ENCODE peak calls at places on chromosomes 11 and 22, in six cellular contexts. W, N, T, A, Q and H are unnamed samples.

GRCh38 chr22:49617866-49618688 is 209.6 kb downstream of the BRD1 start:
- DNase-seq in W (no peak), N (no peak), A (no peak), T (no peak), Q (no peak), H (no peak)

GRCh38 chr11:79708319-79708928 is 267.6 kb upstream of the TENM4 start:
- DNase-seq in N (peak), A (no peak), W (no peak), T (no peak), Q (no peak), H (peak)

GRCh38 chr11:130474637-130475400 is 26.4 kb downstream of the ADAMTS15 start:
- DNase-seq in A (peak), T (no peak), W (no peak), Q (no peak), N (no peak), H (no peak)

GRCh38 chr11:29318134-29318845 is 698.5 kb downstream of the KCNA4 start:
- DNase-seq in Q (no peak), T (no peak), W (no peak), N (peak), A (no peak), H (peak)

GRCh38 chr11:122207921-122208764 is 92.1 kb upstream of the BLID start:
- DNase-seq in A (no peak), W (no peak), T (no peak), Q (no peak), N (peak), H (peak)

GRCh38 chr11:106999203-106999602 is 19.1 kb downstream of the GUCY1A2 start:
- DNase-seq in Q (no peak), T (no peak), N (no peak), W (no peak), A (no peak), H (no peak)

GRCh38 chr22:25165785-25166184 is 33.9 kb upstream of the CRYBB3 start:
- DNase-seq in A (no peak), W (no peak), N (no peak), T (no peak), Q (no peak), H (no peak)

GRCh38 chr22:42560781-42561180 is 7.0 kb downstream of the SERHL2 start:
- DNase-seq in Q (no peak), W (no peak), N (no peak), A (no peak), T (no peak), H (peak)

GRCh38 chr11:104333977-104334376 is 170.0 kb upstream of the PDGFD start:
- DNase-seq in T (no peak), Q (no peak), N (no peak), A (no peak), W (no peak), H (no peak)

GRCh38 chr11:73566422-73566821 is 31.5 kb downstream of the FAM168A start:
- DNase-seq in W (no peak), Q (no peak), A (no peak), T (no peak), N (peak), H (peak)

GRCh38 chr11:75100314-75100713 is 3.6 kb upstream of the OR2AT4 start:
- DNase-seq in A (no peak), Q (no peak), T (no peak), N (peak), W (no peak), H (peak)

GRCh38 chr11:61020706-61021235 is 49.3 kb downstream of the CD6 start:
- DNase-seq in W (no peak), T (no peak), N (no peak), Q (no peak), A (no peak), H (no peak)

GRCh38 chr11:8281266-8281665 is 17.6 kb upstream of the LMO1 start:
- DNase-seq in N (no peak), W (no peak), T (no peak), A (no peak), Q (no peak), H (no peak)

GRCh38 chr11:47257518-47258316 is at the start of gene NR1H3:
- DNase-seq in Q (peak), T (peak), W (no peak), A (peak), N (peak), H (peak)

GRCh38 chr11:120098503-120099054 is 39.3 kb downstream of the TRIM29 start:
- DNase-seq in W (no peak), Q (no peak), N (no peak), A (no peak), T (no peak), H (no peak)

GRCh38 chr22:43183496-43184263 is 3.3 kb downstream of the TTLL12 start:
- DNase-seq in Q (no peak), A (no peak), N (peak), T (no peak), W (no peak), H (peak)

GRCh38 chr22:20551805-20552449 is 44.5 kb downstream of the MED15 start:
- DNase-seq in T (no peak), A (no peak), W (peak), N (no peak), Q (no peak), H (peak)

GRCh38 chr11:30230714-30231113 is at the start of gene FSHB:
- DNase-seq in Q (no peak), T (no peak), N (no peak), W (no peak), A (no peak), H (no peak)

GRCh38 chr22:30235687-30236170 is 10.8 kb downstream of the LIF start:
- DNase-seq in T (peak), N (peak), W (no peak), Q (no peak), A (no peak), H (peak)

GRCh38 chr11:132158091-132158490 is 787.7 kb downstream of the NTM start:
- DNase-seq in N (peak), W (no peak), Q (no peak), A (no peak), T (no peak), H (peak)

GRCh38 chr22:35821654-35822053 is 104.0 kb downstream of the APOL5 start:
- DNase-seq in N (no peak), W (no peak), A (no peak), Q (no peak), T (no peak), H (no peak)

GRCh38 chr11:35236667-35237003 is 97.7 kb downstream of the CD44 start:
- DNase-seq in N (peak), A (no peak), Q (no peak), W (no peak), T (no peak), H (peak)
- H3K4me3 ChIP-seq in N (no peak), A (no peak), Q (no peak), W (no peak), T (no peak), H (no peak)

GRCh38 chr11:501683-502287 is 5.3 kb downstream of the RNH1 start:
- DNase-seq in Q (no peak), A (no peak), T (no peak), N (no peak), W (no peak), H (no peak)
- H3K4me3 ChIP-seq in Q (no peak), A (no peak), T (no peak), N (no peak), W (peak), H (no peak)

GRCh38 chr22:46789992-46790391 is 27.5 kb downstream of the TBC1D22A start:
- DNase-seq in N (no peak), A (no peak), W (no peak), Q (no peak), T (no peak), H (no peak)

GRCh38 chr22:46793497-46793896 is 31.0 kb downstream of the TBC1D22A start:
- DNase-seq in W (no peak), T (no peak), A (no peak), Q (no peak), N (no peak), H (no peak)

GRCh38 chr22:46792841-46793261 is 30.4 kb downstream of the TBC1D22A start:
- DNase-seq in W (no peak), T (no peak), Q (no peak), N (no peak), A (no peak), H (no peak)

GRCh38 chr22:46792061-46792796 is 29.8 kb downstream of the TBC1D22A start:
- DNase-seq in W (peak), A (no peak), Q (no peak), N (no peak), T (no peak), H (no peak)

GRCh38 chr22:46791201-46791731 is 28.8 kb downstream of the TBC1D22A start:
- DNase-seq in A (peak), W (peak), T (peak), N (peak), Q (peak), H (peak)
- H3K4me3 ChIP-seq in A (no peak), W (peak), T (no peak), N (no peak), Q (no peak), H (no peak)

DNA sequence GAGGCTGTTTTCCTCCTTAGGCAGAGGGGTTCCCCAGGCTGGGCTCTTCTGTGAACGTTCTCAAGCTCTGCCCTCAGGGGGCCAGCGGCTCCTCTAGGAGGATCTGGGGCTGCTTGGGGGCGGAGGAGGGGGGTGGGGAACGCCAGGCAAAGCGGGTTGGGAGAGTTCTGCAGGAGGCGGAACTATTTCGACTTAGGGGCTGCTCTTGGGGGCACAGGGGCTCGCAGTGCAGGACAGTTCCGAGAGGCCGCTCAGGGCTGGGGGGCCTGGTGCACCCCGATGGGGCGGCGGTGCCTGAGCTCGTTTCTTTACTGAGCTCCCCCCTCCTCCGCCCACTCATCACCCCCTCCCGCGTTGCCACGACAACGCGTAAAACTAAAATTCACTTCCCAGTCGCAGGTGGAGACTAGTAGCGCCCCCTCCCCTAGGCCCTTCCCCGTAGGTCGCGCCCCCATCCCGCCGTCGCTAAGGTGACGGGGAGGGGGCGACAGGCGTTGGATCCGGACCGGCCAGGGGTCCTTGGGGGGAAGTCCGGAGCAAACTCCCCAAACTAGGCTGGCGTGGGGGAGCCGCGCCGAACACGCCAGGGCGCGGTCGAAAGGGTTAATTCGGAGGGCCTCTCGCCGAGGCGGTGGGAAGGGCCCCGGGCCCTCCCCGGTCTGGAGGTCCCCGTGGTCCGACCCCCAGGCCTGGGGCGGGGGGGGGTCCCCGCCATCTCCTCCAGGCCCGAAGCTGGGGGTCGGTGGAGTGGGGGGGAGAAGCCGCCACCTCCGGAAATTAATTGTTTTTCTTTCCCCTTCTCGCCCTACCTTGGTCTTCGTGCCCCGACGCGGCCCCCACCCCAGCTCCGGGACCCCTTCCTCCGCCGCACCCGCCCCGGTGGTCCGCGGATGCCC is 856 bp downstream of the SHANK3 start:
- DNase-seq in T (no peak), W (peak), Q (no peak), A (peak), N (no peak), H (no peak)
- H3K4me3 ChIP-seq in T (peak), W (peak), Q (peak), A (peak), N (peak), H (peak)

GRCh38 chr11:533049-533585 is 2.3 kb downstream of the HRAS start:
- DNase-seq in W (no peak), A (no peak), T (no peak), N (no peak), Q (peak), H (no peak)
- H3K4me3 ChIP-seq in W (no peak), A (no peak), T (no peak), N (no peak), Q (no peak), H (no peak)

DNA sequence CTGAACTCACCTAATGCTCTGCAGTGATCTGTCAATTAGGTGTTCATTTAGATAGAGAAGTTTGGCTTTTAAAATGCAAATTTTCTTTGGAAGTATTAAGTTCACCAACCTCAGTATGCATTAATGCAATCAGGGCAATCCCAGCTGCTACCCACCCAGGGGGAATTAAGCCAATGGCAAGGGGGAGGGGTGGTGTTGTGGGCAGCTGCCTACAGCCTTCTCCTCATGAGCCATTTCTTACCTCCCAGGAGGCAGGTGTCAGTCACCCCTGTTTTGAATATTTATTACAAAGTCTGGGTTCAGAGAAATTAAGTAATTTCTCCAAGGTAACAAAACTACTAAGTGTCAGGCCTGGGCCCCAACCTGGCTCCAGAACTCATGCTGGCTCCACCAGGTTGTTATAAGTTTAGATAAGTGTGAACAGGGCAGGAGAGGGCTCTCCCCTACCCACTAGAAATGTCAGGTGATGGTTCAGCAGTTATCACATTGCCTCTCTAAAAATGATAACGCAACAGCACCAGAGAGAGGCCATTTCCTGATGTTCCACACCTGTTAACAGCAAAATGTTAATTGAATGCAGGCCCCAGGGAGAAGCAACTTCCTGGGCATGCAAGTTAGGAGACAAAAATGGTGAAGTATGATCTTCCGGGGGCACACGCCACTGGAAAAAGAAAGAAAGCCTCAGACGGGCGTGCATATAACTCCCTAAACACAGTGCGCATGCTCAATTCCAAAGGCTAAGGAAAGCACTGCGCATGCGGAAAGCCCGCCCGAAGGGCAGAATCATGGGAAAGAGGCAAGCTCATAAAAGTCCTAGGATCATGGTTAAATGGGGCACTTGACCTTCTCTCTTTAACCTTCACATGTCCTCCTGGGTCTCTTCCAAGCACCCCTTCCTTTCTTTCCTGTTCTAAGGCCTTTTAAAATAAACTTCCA is 35.4 kb upstream of the GNAZ start:
- DNase-seq in A (no peak), N (no peak), Q (no peak), W (no peak), T (no peak), H (no peak)
- H3K4me3 ChIP-seq in A (no peak), N (no peak), Q (no peak), W (no peak), T (no peak), H (no peak)

DNA sequence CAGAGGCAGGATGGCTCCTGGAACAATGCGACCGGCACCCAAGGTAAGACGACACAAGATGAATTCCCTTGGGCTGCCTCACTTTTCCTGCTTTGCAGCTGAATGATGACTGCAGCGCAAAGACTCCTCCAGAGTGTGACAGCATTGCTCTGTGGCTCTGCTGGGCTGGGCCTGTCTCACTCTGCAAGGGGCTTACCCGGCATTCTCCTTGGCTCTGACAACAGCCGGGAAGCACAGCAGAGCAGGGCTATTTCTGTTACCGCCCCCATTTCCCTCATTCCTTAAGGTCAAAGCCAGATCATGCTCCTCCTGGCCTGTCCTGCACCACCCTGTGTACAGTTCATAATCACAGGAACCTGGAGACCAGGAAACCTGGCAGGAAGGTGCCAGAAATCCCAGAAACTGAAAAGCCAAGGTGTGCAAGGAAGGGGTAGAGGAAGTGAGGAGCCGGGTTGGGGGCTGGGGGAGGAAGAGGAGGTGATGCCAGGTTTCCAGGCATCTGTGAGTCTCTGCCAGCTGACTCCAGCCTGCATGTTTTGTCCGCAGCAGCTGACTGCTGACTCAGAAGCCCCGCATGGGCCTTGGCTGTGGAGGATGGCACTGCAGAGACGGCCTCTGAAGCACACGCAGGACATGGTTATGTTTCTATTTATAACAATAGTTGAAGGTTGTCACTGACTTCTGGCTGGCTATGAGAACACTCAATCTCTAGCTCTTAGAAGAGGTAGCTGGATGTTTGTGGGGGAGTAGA is 113.6 kb downstream of the MICAL3 start:
- DNase-seq in W (peak), Q (peak), A (peak), T (peak), N (peak), H (peak)
- H3K4me3 ChIP-seq in W (peak), Q (no peak), A (peak), T (peak), N (no peak), H (no peak)

GRCh38 chr11:118610773-118611432 is 3.5 kb downstream of the PHLDB1 start:
- DNase-seq in Q (peak), W (peak), T (peak), N (peak), A (peak), H (peak)

GRCh38 chr11:118614511-118614910 is 7.1 kb downstream of the PHLDB1 start:
- DNase-seq in A (no peak), T (no peak), W (peak), Q (no peak), N (no peak), H (no peak)

GRCh38 chr11:118609380-118610219 is 2.2 kb downstream of the PHLDB1 start:
- DNase-seq in W (peak), T (peak), Q (peak), N (peak), A (peak), H (peak)

GRCh38 chr11:118610220-118610772 is 2.9 kb downstream of the PHLDB1 start:
- DNase-seq in W (no peak), N (no peak), A (peak), Q (peak), T (peak), H (no peak)

GRCh38 chr11:118612378-118612777 is 5.0 kb downstream of the PHLDB1 start:
- DNase-seq in T (peak), Q (peak), W (peak), N (peak), A (no peak), H (peak)
- H3K4me3 ChIP-seq in T (no peak), Q (no peak), W (peak), N (no peak), A (no peak), H (peak)

GRCh38 chr11:84804026-84804425 is 823.1 kb downstream of the DLG2 start:
- DNase-seq in N (no peak), W (no peak), T (no peak), Q (no peak), A (no peak), H (no peak)

GRCh38 chr11:84794663-84795443 is 832.3 kb downstream of the DLG2 start:
- DNase-seq in T (no peak), W (no peak), A (no peak), Q (no peak), N (no peak), H (no peak)

GRCh38 chr11:84795698-84796097 is 831.4 kb downstream of the DLG2 start:
- DNase-seq in T (no peak), W (no peak), N (no peak), A (no peak), Q (no peak), H (no peak)

GRCh38 chr11:84806354-84806753 is 820.8 kb downstream of the DLG2 start:
- DNase-seq in A (no peak), T (no peak), Q (no peak), N (no peak), W (no peak), H (no peak)

GRCh38 chr11:84800755-84801346 is 826.3 kb downstream of the DLG2 start:
- DNase-seq in A (no peak), T (no peak), Q (no peak), N (peak), W (no peak), H (peak)
- H3K4me3 ChIP-seq in A (no peak), T (no peak), Q (no peak), N (no peak), W (no peak), H (no peak)

GRCh38 chr11:117930208-117930570 is 987 bp upstream of the TMPRSS13 start:
- DNase-seq in Q (no peak), N (no peak), A (no peak), W (no peak), T (no peak), H (no peak)
- H3K4me3 ChIP-seq in Q (no peak), N (no peak), A (no peak), W (no peak), T (no peak), H (no peak)